ENCODE peak calls at places on chromosomes 4 and X, in eight cellular contexts. One of them, this sample, is unnamed.

GRCh38 chrX:5876984-5877655 is 351.5 kb downstream of the NLGN4X start:
- DNase-seq in H7: peak; percentile 11
- DNase-seq in SJSA1: no peak
- DNase-seq in AG04449: no peak
- DNase-seq in cardiac muscle cell: peak; percentile 75
- DNase-seq in mammary epithelial cell: peak; percentile 30
- DNase-seq in left ventricle myocardium inferior: peak; percentile 14
- DNase-seq in heart right ventricle: no peak
- DNase-seq in this sample: no peak

GRCh38 chr4:86326399-86326798 is 33.5 kb downstream of the MAPK10 start:
- DNase-seq in H7: no peak
- DNase-seq in SJSA1: no peak
- DNase-seq in AG04449: no peak
- DNase-seq in cardiac muscle cell: no peak
- DNase-seq in mammary epithelial cell: no peak
- DNase-seq in left ventricle myocardium inferior: no peak
- DNase-seq in heart right ventricle: no peak
- DNase-seq in this sample: no peak

GRCh38 chrX:70508296-70508911 is 63.8 kb downstream of the DLG3 start:
- DNase-seq in H7: peak; percentile 28
- DNase-seq in SJSA1: no peak
- DNase-seq in AG04449: no peak
- DNase-seq in cardiac muscle cell: no peak
- DNase-seq in mammary epithelial cell: no peak
- DNase-seq in left ventricle myocardium inferior: no peak
- DNase-seq in heart right ventricle: no peak
- DNase-seq in this sample: no peak

GRCh38 chr4:76569695-76570094 is 134.7 kb downstream of the SHROOM3 start:
- DNase-seq in H7: no peak
- DNase-seq in SJSA1: peak; percentile 33
- DNase-seq in AG04449: no peak
- DNase-seq in cardiac muscle cell: no peak
- DNase-seq in mammary epithelial cell: no peak
- DNase-seq in left ventricle myocardium inferior: no peak
- DNase-seq in heart right ventricle: no peak
- DNase-seq in this sample: no peak

GRCh38 chrX:13652256-13653021 is 502 bp upstream of the TCEANC start:
- DNase-seq in H7: no peak
- DNase-seq in SJSA1: peak; percentile 85
- DNase-seq in AG04449: peak; percentile 77
- DNase-seq in cardiac muscle cell: no peak
- DNase-seq in mammary epithelial cell: peak; percentile 85
- DNase-seq in left ventricle myocardium inferior: no peak
- DNase-seq in heart right ventricle: no peak
- DNase-seq in this sample: no peak

GRCh38 chrX:24498181-24498580 is 33.1 kb downstream of the PDK3 start:
- DNase-seq in H7: no peak
- DNase-seq in SJSA1: no peak
- DNase-seq in AG04449: no peak
- DNase-seq in cardiac muscle cell: no peak
- DNase-seq in mammary epithelial cell: no peak
- DNase-seq in left ventricle myocardium inferior: no peak
- DNase-seq in heart right ventricle: no peak
- DNase-seq in this sample: no peak

GRCh38 chr4:40377462-40378385 is 42.6 kb downstream of the CHRNA9 start:
- DNase-seq in H7: no peak
- DNase-seq in SJSA1: no peak
- DNase-seq in AG04449: no peak
- DNase-seq in cardiac muscle cell: no peak
- DNase-seq in mammary epithelial cell: peak; percentile 49
- DNase-seq in left ventricle myocardium inferior: no peak
- DNase-seq in heart right ventricle: no peak
- DNase-seq in this sample: no peak

GRCh38 chr4:150773032-150773431 is 191.1 kb downstream of the MAB21L2 start:
- DNase-seq in H7: no peak
- DNase-seq in SJSA1: no peak
- DNase-seq in AG04449: no peak
- DNase-seq in cardiac muscle cell: no peak
- DNase-seq in mammary epithelial cell: no peak
- DNase-seq in left ventricle myocardium inferior: no peak
- DNase-seq in heart right ventricle: no peak
- DNase-seq in this sample: no peak

GRCh38 chr4:138494931-138495330 is 252.8 kb upstream of the SLC7A11 start:
- DNase-seq in H7: peak; percentile 61
- DNase-seq in SJSA1: peak; percentile 54
- DNase-seq in AG04449: no peak
- DNase-seq in cardiac muscle cell: peak; percentile 16
- DNase-seq in mammary epithelial cell: peak; percentile 54
- DNase-seq in left ventricle myocardium inferior: no peak
- DNase-seq in heart right ventricle: no peak
- DNase-seq in this sample: no peak

GRCh38 chr4:147334478-147334877 is 146.4 kb upstream of the EDNRA start:
- DNase-seq in H7: no peak
- DNase-seq in SJSA1: peak; percentile 17
- DNase-seq in AG04449: no peak
- DNase-seq in cardiac muscle cell: no peak
- DNase-seq in mammary epithelial cell: no peak
- DNase-seq in left ventricle myocardium inferior: no peak
- DNase-seq in heart right ventricle: no peak
- DNase-seq in this sample: no peak

GRCh38 chr4:36187723-36188333 is 56.5 kb downstream of the ARAP2 start:
- DNase-seq in H7: no peak
- DNase-seq in SJSA1: no peak
- DNase-seq in AG04449: no peak
- DNase-seq in cardiac muscle cell: peak; percentile 29
- DNase-seq in mammary epithelial cell: peak; percentile 13
- DNase-seq in left ventricle myocardium inferior: no peak
- DNase-seq in heart right ventricle: no peak
- DNase-seq in this sample: no peak

GRCh38 chrX:36334508-36335015 is 415.0 kb downstream of the CFAP47 start:
- DNase-seq in H7: no peak
- DNase-seq in SJSA1: no peak
- DNase-seq in AG04449: no peak
- DNase-seq in cardiac muscle cell: peak; percentile 39
- DNase-seq in mammary epithelial cell: no peak
- DNase-seq in left ventricle myocardium inferior: no peak
- DNase-seq in heart right ventricle: no peak
- DNase-seq in this sample: no peak

GRCh38 chrX:111869639-111870034 is 6.3 kb upstream of the TRPC5OS start:
- DNase-seq in H7: peak; percentile 55
- DNase-seq in SJSA1: peak; percentile 4
- DNase-seq in AG04449: peak; percentile 5
- DNase-seq in cardiac muscle cell: peak; percentile 79
- DNase-seq in mammary epithelial cell: peak; percentile 35
- DNase-seq in left ventricle myocardium inferior: no peak
- DNase-seq in heart right ventricle: no peak
- DNase-seq in this sample: no peak

GRCh38 chr4:95550566-95550965 is 1.8 kb upstream of the UNC5C start:
- DNase-seq in H7: no peak
- DNase-seq in SJSA1: no peak
- DNase-seq in AG04449: no peak
- DNase-seq in cardiac muscle cell: no peak
- DNase-seq in mammary epithelial cell: no peak
- DNase-seq in left ventricle myocardium inferior: no peak
- DNase-seq in heart right ventricle: no peak
- DNase-seq in this sample: no peak

GRCh38 chr4:24473309-24473721 is 111.0 kb downstream of the DHX15 start:
- DNase-seq in H7: peak; percentile 65
- DNase-seq in SJSA1: no peak
- DNase-seq in AG04449: no peak
- DNase-seq in cardiac muscle cell: peak; percentile 42
- DNase-seq in mammary epithelial cell: peak; percentile 11
- DNase-seq in left ventricle myocardium inferior: peak; percentile 23
- DNase-seq in heart right ventricle: peak; percentile 18
- DNase-seq in this sample: peak; percentile 12

GRCh38 chr4:24477919-24478318 is 106.4 kb downstream of the DHX15 start:
- DNase-seq in H7: peak; percentile 51
- DNase-seq in SJSA1: no peak
- DNase-seq in AG04449: no peak
- DNase-seq in cardiac muscle cell: peak; percentile 12
- DNase-seq in mammary epithelial cell: no peak
- DNase-seq in left ventricle myocardium inferior: peak; percentile 51
- DNase-seq in heart right ventricle: peak; percentile 34
- DNase-seq in this sample: no peak

GRCh38 chr4:24475756-24476155 is 108.6 kb downstream of the DHX15 start:
- DNase-seq in H7: peak; percentile 56
- DNase-seq in SJSA1: no peak
- DNase-seq in AG04449: no peak
- DNase-seq in cardiac muscle cell: no peak
- DNase-seq in mammary epithelial cell: no peak
- DNase-seq in left ventricle myocardium inferior: no peak
- DNase-seq in heart right ventricle: no peak
- DNase-seq in this sample: no peak

GRCh38 chr4:24472514-24473308 is 111.6 kb downstream of the DHX15 start:
- DNase-seq in H7: peak; percentile 95
- DNase-seq in SJSA1: peak; percentile 45
- DNase-seq in AG04449: no peak
- DNase-seq in cardiac muscle cell: peak; percentile 93
- DNase-seq in mammary epithelial cell: peak; percentile 78
- DNase-seq in left ventricle myocardium inferior: peak; percentile 87
- DNase-seq in heart right ventricle: peak; percentile 83
- DNase-seq in this sample: peak; percentile 78

GRCh38 chr4:24476209-24476781 is 108.1 kb downstream of the DHX15 start:
- DNase-seq in H7: peak; percentile 54
- DNase-seq in SJSA1: no peak
- DNase-seq in AG04449: no peak
- DNase-seq in cardiac muscle cell: peak; percentile 15
- DNase-seq in mammary epithelial cell: no peak
- DNase-seq in left ventricle myocardium inferior: no peak
- DNase-seq in heart right ventricle: no peak
- DNase-seq in this sample: no peak
- H3K4me3 ChIP-seq in H7: no peak overlapping the region
- H3K4me3 ChIP-seq in SJSA1: no peak overlapping the region
- H3K4me3 ChIP-seq in AG04449: no peak overlapping the region
- H3K4me3 ChIP-seq in cardiac muscle cell: no peak overlapping the region
- H3K4me3 ChIP-seq in mammary epithelial cell: no peak overlapping the region
- H3K4me3 ChIP-seq in left ventricle myocardium inferior: no peak overlapping the region
- H3K4me3 ChIP-seq in heart right ventricle: no peak overlapping the region
- H3K4me3 ChIP-seq in this sample: no peak overlapping the region

GRCh38 chrX:102712216-102712966 is at the start of gene GPRASP2:
- DNase-seq in H7: peak; percentile 56
- DNase-seq in SJSA1: peak; percentile 23
- DNase-seq in AG04449: no peak
- DNase-seq in cardiac muscle cell: peak; percentile 55
- DNase-seq in mammary epithelial cell: peak; percentile 24
- DNase-seq in left ventricle myocardium inferior: peak; percentile 60
- DNase-seq in heart right ventricle: peak; percentile 56
- DNase-seq in this sample: no peak
- H3K4me3 ChIP-seq in H7: peak within 1 kb of the TSS; percentile 69
- H3K4me3 ChIP-seq in SJSA1: peak within 1 kb of the TSS; percentile 52
- H3K4me3 ChIP-seq in AG04449: peak within 1 kb of the TSS; percentile 69
- H3K4me3 ChIP-seq in cardiac muscle cell: peak within 1 kb of the TSS; percentile 78
- H3K4me3 ChIP-seq in mammary epithelial cell: peak within 1 kb of the TSS; percentile 61
- H3K4me3 ChIP-seq in left ventricle myocardium inferior: peak within 1 kb of the TSS; percentile 78
- H3K4me3 ChIP-seq in heart right ventricle: peak within 1 kb of the TSS; percentile 81
- H3K4me3 ChIP-seq in this sample: no peak within 1 kb of the TSS

GRCh38 chrX:40176979-40177430 is 79.2 kb upstream of the BCOR start:
- DNase-seq in H7: no peak
- DNase-seq in SJSA1: peak; percentile 33
- DNase-seq in AG04449: no peak
- DNase-seq in cardiac muscle cell: peak; percentile 50
- DNase-seq in mammary epithelial cell: no peak
- DNase-seq in left ventricle myocardium inferior: no peak
- DNase-seq in heart right ventricle: peak; percentile 28
- DNase-seq in this sample: no peak
- H3K4me3 ChIP-seq in H7: peak overlapping the region; percentile 66
- H3K4me3 ChIP-seq in SJSA1: peak overlapping the region; percentile 55
- H3K4me3 ChIP-seq in AG04449: peak overlapping the region; percentile 50
- H3K4me3 ChIP-seq in cardiac muscle cell: peak overlapping the region; percentile 44
- H3K4me3 ChIP-seq in mammary epithelial cell: no peak overlapping the region
- H3K4me3 ChIP-seq in left ventricle myocardium inferior: peak overlapping the region; percentile 74
- H3K4me3 ChIP-seq in heart right ventricle: peak overlapping the region; percentile 70
- H3K4me3 ChIP-seq in this sample: peak overlapping the region; percentile 65

GRCh38 chrX:136255543-136255942 is 4.3 kb upstream of the MAP7D3 start:
- DNase-seq in H7: no peak
- DNase-seq in SJSA1: no peak
- DNase-seq in AG04449: no peak
- DNase-seq in cardiac muscle cell: no peak
- DNase-seq in mammary epithelial cell: no peak
- DNase-seq in left ventricle myocardium inferior: peak; percentile 16
- DNase-seq in heart right ventricle: no peak
- DNase-seq in this sample: no peak

GRCh38 chrX:136250191-136251041 is 784 bp downstream of the MAP7D3 start:
- DNase-seq in H7: peak; percentile 75
- DNase-seq in SJSA1: no peak
- DNase-seq in AG04449: no peak
- DNase-seq in cardiac muscle cell: peak; percentile 18
- DNase-seq in mammary epithelial cell: no peak
- DNase-seq in left ventricle myocardium inferior: no peak
- DNase-seq in heart right ventricle: no peak
- DNase-seq in this sample: no peak

GRCh38 chrX:136246201-136246600 is 5.0 kb downstream of the MAP7D3 start:
- DNase-seq in H7: no peak
- DNase-seq in SJSA1: no peak
- DNase-seq in AG04449: no peak
- DNase-seq in cardiac muscle cell: no peak
- DNase-seq in mammary epithelial cell: no peak
- DNase-seq in left ventricle myocardium inferior: no peak
- DNase-seq in heart right ventricle: no peak
- DNase-seq in this sample: no peak

GRCh38 chrX:136251042-136251991 is at the start of gene MAP7D3:
- DNase-seq in H7: peak; percentile 89
- DNase-seq in SJSA1: peak; percentile 64
- DNase-seq in AG04449: no peak
- DNase-seq in cardiac muscle cell: peak; percentile 76
- DNase-seq in mammary epithelial cell: peak; percentile 57
- DNase-seq in left ventricle myocardium inferior: peak; percentile 69
- DNase-seq in heart right ventricle: peak; percentile 71
- DNase-seq in this sample: peak; percentile 73
- H3K4me3 ChIP-seq in H7: peak within 1 kb of the TSS; percentile 68
- H3K4me3 ChIP-seq in SJSA1: peak within 1 kb of the TSS; percentile 90
- H3K4me3 ChIP-seq in AG04449: peak within 1 kb of the TSS; percentile 67
- H3K4me3 ChIP-seq in cardiac muscle cell: peak within 1 kb of the TSS; percentile 53
- H3K4me3 ChIP-seq in mammary epithelial cell: peak within 1 kb of the TSS; percentile 62
- H3K4me3 ChIP-seq in left ventricle myocardium inferior: peak within 1 kb of the TSS; percentile 85
- H3K4me3 ChIP-seq in heart right ventricle: peak within 1 kb of the TSS; percentile 81
- H3K4me3 ChIP-seq in this sample: peak within 1 kb of the TSS; percentile 68